ENCODE peak calls at places on chromosomes 6 and 20, in seven cellular contexts. One of them, this sample, is unnamed.

GRCh38 chr6:169568314-169569087 is 133.3 kb downstream of the WDR27 start:
- DNase-seq in PC-3: no peak
- DNase-seq in fibroblast of lung: no peak
- DNase-seq in GM23248: no peak
- DNase-seq in neuronal stem cell: no peak
- DNase-seq in SK-N-SH: no peak
- DNase-seq in trophoblast cell: no peak
- DNase-seq in this sample: no peak

GRCh38 chr20:31829731-31830130 is 10.6 kb downstream of the MYLK2 start:
- DNase-seq in GM23248: no peak
- DNase-seq in trophoblast cell: no peak
- DNase-seq in PC-3: no peak
- DNase-seq in neuronal stem cell: no peak
- DNase-seq in fibroblast of lung: no peak
- DNase-seq in SK-N-SH: no peak
- DNase-seq in this sample: no peak

GRCh38 chr6:12008366-12009179 is 3.5 kb upstream of the HIVEP1 start:
- DNase-seq in fibroblast of lung: peak
- DNase-seq in PC-3: peak
- DNase-seq in GM23248: peak
- DNase-seq in neuronal stem cell: peak
- DNase-seq in SK-N-SH: peak
- DNase-seq in trophoblast cell: peak
- DNase-seq in this sample: peak

GRCh38 chr6:15413558-15414257 is 167.8 kb downstream of the JARID2 start:
- DNase-seq in trophoblast cell: no peak
- DNase-seq in GM23248: no peak
- DNase-seq in SK-N-SH: no peak
- DNase-seq in neuronal stem cell: no peak
- DNase-seq in PC-3: no peak
- DNase-seq in fibroblast of lung: peak
- DNase-seq in this sample: no peak

GRCh38 chr20:49823152-49823847 is 10.7 kb downstream of the SLC9A8 start:
- DNase-seq in neuronal stem cell: no peak
- DNase-seq in GM23248: no peak
- DNase-seq in trophoblast cell: no peak
- DNase-seq in PC-3: no peak
- DNase-seq in fibroblast of lung: no peak
- DNase-seq in SK-N-SH: no peak
- DNase-seq in this sample: no peak

GRCh38 chr20:62609170-62609786 is 33.0 kb upstream of the SLCO4A1 start:
- DNase-seq in trophoblast cell: no peak
- DNase-seq in neuronal stem cell: no peak
- DNase-seq in PC-3: no peak
- DNase-seq in fibroblast of lung: no peak
- DNase-seq in SK-N-SH: no peak
- DNase-seq in GM23248: no peak
- DNase-seq in this sample: no peak

GRCh38 chr6:112665114-112665513 is 318.0 kb downstream of the RFPL4B start:
- DNase-seq in PC-3: peak
- DNase-seq in GM23248: peak
- DNase-seq in trophoblast cell: no peak
- DNase-seq in SK-N-SH: no peak
- DNase-seq in fibroblast of lung: peak
- DNase-seq in neuronal stem cell: no peak
- DNase-seq in this sample: no peak

GRCh38 chr20:362271-363254 is 15.7 kb downstream of the NRSN2 start:
- DNase-seq in fibroblast of lung: peak
- DNase-seq in neuronal stem cell: no peak
- DNase-seq in PC-3: peak
- DNase-seq in SK-N-SH: peak
- DNase-seq in trophoblast cell: peak
- DNase-seq in GM23248: peak
- DNase-seq in this sample: peak

GRCh38 chr6:133886104-133886503 is 2.8 kb upstream of the TCF21 start:
- DNase-seq in neuronal stem cell: no peak
- DNase-seq in fibroblast of lung: no peak
- DNase-seq in GM23248: no peak
- DNase-seq in PC-3: no peak
- DNase-seq in SK-N-SH: no peak
- DNase-seq in trophoblast cell: no peak
- DNase-seq in this sample: no peak

GRCh38 chr6:6891074-6891754 is 216.5 kb upstream of the RREB1 start:
- DNase-seq in SK-N-SH: no peak
- DNase-seq in PC-3: no peak
- DNase-seq in trophoblast cell: peak
- DNase-seq in fibroblast of lung: no peak
- DNase-seq in GM23248: no peak
- DNase-seq in neuronal stem cell: no peak
- DNase-seq in this sample: peak

GRCh38 chr6:135251416-135251815 is 70.3 kb downstream of the MYB start:
- DNase-seq in GM23248: no peak
- DNase-seq in PC-3: no peak
- DNase-seq in SK-N-SH: no peak
- DNase-seq in neuronal stem cell: no peak
- DNase-seq in trophoblast cell: no peak
- DNase-seq in fibroblast of lung: no peak
- DNase-seq in this sample: no peak

GRCh38 chr6:35993150-35993549 is 31.3 kb downstream of the SLC26A8 start:
- DNase-seq in PC-3: no peak
- DNase-seq in SK-N-SH: no peak
- DNase-seq in fibroblast of lung: no peak
- DNase-seq in GM23248: no peak
- DNase-seq in neuronal stem cell: no peak
- DNase-seq in trophoblast cell: no peak
- DNase-seq in this sample: no peak

DNA sequence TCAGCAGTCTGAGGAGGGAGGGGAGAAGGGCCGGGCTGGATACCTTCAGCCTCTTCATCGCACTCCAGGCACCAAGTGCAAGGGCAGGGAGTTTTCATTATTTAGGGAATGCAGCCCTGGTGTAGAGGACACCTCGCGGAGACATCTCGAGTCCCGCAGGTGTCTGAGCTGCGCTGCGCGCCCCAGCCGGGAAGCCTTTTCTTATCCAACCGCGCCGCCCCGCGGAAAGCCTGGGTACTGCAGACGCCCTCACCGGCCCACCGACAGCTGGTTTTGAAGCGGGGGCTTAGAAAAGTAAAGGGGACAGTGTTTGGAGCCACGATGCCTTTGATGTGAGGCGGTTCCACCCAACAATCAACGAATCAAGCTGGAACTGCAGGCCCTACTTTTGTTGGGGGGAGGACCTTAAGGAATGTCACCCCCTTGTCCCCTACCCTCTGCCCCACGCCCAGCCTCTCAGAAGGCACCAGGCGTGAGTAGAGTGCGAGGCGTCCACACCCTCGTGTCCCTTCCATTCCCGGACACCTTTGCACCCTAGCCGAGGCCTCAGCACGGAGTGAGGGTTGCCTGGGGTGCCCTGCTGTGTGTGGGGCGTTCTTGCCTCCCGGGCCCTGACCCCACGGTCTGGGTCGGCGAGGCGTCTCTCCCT is 8.6 kb downstream of the NKX2-2 start:
- DNase-seq in trophoblast cell: peak
- DNase-seq in GM23248: peak
- DNase-seq in SK-N-SH: peak
- DNase-seq in fibroblast of lung: no peak
- DNase-seq in neuronal stem cell: peak
- DNase-seq in PC-3: peak
- DNase-seq in this sample: peak
- H3K4me2 ChIP-seq in trophoblast cell: peak
- H3K4me2 ChIP-seq in GM23248: peak
- H3K4me2 ChIP-seq in SK-N-SH: peak
- H3K4me2 ChIP-seq in fibroblast of lung: peak
- H3K4me2 ChIP-seq in neuronal stem cell: peak
- H3K4me2 ChIP-seq in PC-3: peak
- H3K4me2 ChIP-seq in this sample: peak

GRCh38 chr6:13262302-13263006 is 65.9 kb downstream of the TBC1D7 start:
- DNase-seq in SK-N-SH: no peak
- DNase-seq in trophoblast cell: no peak
- DNase-seq in GM23248: peak
- DNase-seq in fibroblast of lung: no peak
- DNase-seq in PC-3: no peak
- DNase-seq in neuronal stem cell: no peak
- DNase-seq in this sample: no peak
- H3K4me2 ChIP-seq in SK-N-SH: no peak
- H3K4me2 ChIP-seq in trophoblast cell: no peak
- H3K4me2 ChIP-seq in GM23248: no peak
- H3K4me2 ChIP-seq in fibroblast of lung: no peak
- H3K4me2 ChIP-seq in PC-3: no peak
- H3K4me2 ChIP-seq in neuronal stem cell: no peak
- H3K4me2 ChIP-seq in this sample: no peak

GRCh38 chr6:27545271-27546046 is 72.6 kb upstream of the ZNF184 start:
- DNase-seq in neuronal stem cell: no peak
- DNase-seq in SK-N-SH: no peak
- DNase-seq in fibroblast of lung: peak
- DNase-seq in trophoblast cell: peak
- DNase-seq in PC-3: no peak
- DNase-seq in GM23248: peak
- DNase-seq in this sample: peak
- H3K4me2 ChIP-seq in neuronal stem cell: peak
- H3K4me2 ChIP-seq in SK-N-SH: peak
- H3K4me2 ChIP-seq in fibroblast of lung: peak
- H3K4me2 ChIP-seq in trophoblast cell: peak
- H3K4me2 ChIP-seq in PC-3: no peak
- H3K4me2 ChIP-seq in GM23248: peak
- H3K4me2 ChIP-seq in this sample: peak

GRCh38 chr20:11919571-11919970 is 1.9 kb downstream of the BTBD3 start:
- DNase-seq in PC-3: no peak
- DNase-seq in SK-N-SH: no peak
- DNase-seq in GM23248: no peak
- DNase-seq in trophoblast cell: no peak
- DNase-seq in fibroblast of lung: no peak
- DNase-seq in neuronal stem cell: no peak
- DNase-seq in this sample: no peak

GRCh38 chr20:11919046-11919445 is 1.4 kb downstream of the BTBD3 start:
- DNase-seq in neuronal stem cell: no peak
- DNase-seq in trophoblast cell: no peak
- DNase-seq in PC-3: no peak
- DNase-seq in SK-N-SH: no peak
- DNase-seq in GM23248: no peak
- DNase-seq in fibroblast of lung: peak
- DNase-seq in this sample: peak

GRCh38 chr20:11917663-11918062 is at the start of gene BTBD3:
- DNase-seq in fibroblast of lung: peak
- DNase-seq in SK-N-SH: peak
- DNase-seq in PC-3: no peak
- DNase-seq in neuronal stem cell: no peak
- DNase-seq in GM23248: peak
- DNase-seq in trophoblast cell: peak
- DNase-seq in this sample: peak

GRCh38 chr20:11920083-11920482 is 2.4 kb downstream of the BTBD3 start:
- DNase-seq in SK-N-SH: no peak
- DNase-seq in PC-3: no peak
- DNase-seq in neuronal stem cell: no peak
- DNase-seq in GM23248: no peak
- DNase-seq in trophoblast cell: no peak
- DNase-seq in fibroblast of lung: no peak
- DNase-seq in this sample: no peak

GRCh38 chr20:11918280-11918952 is 723 bp downstream of the BTBD3 start:
- DNase-seq in trophoblast cell: no peak
- DNase-seq in SK-N-SH: no peak
- DNase-seq in GM23248: peak
- DNase-seq in neuronal stem cell: no peak
- DNase-seq in fibroblast of lung: no peak
- DNase-seq in PC-3: no peak
- DNase-seq in this sample: no peak
- H3K4me2 ChIP-seq in trophoblast cell: no peak
- H3K4me2 ChIP-seq in SK-N-SH: no peak
- H3K4me2 ChIP-seq in GM23248: peak
- H3K4me2 ChIP-seq in neuronal stem cell: no peak
- H3K4me2 ChIP-seq in fibroblast of lung: peak
- H3K4me2 ChIP-seq in PC-3: no peak
- H3K4me2 ChIP-seq in this sample: peak

GRCh38 chr20:34004790-34005457 is 11.2 kb downstream of the RALY start:
- DNase-seq in SK-N-SH: no peak
- DNase-seq in PC-3: no peak
- DNase-seq in fibroblast of lung: no peak
- DNase-seq in trophoblast cell: no peak
- DNase-seq in neuronal stem cell: no peak
- DNase-seq in GM23248: no peak
- DNase-seq in this sample: no peak

GRCh38 chr20:34004227-34004626 is 10.5 kb downstream of the RALY start:
- DNase-seq in fibroblast of lung: no peak
- DNase-seq in PC-3: no peak
- DNase-seq in SK-N-SH: no peak
- DNase-seq in neuronal stem cell: no peak
- DNase-seq in trophoblast cell: no peak
- DNase-seq in GM23248: no peak
- DNase-seq in this sample: no peak

GRCh38 chr20:33999025-33999629 is 5.4 kb downstream of the RALY start:
- DNase-seq in trophoblast cell: no peak
- DNase-seq in PC-3: no peak
- DNase-seq in neuronal stem cell: no peak
- DNase-seq in fibroblast of lung: no peak
- DNase-seq in GM23248: peak
- DNase-seq in SK-N-SH: no peak
- DNase-seq in this sample: no peak

GRCh38 chr20:34001378-34001777 is 7.7 kb downstream of the RALY start:
- DNase-seq in neuronal stem cell: no peak
- DNase-seq in PC-3: no peak
- DNase-seq in GM23248: no peak
- DNase-seq in trophoblast cell: no peak
- DNase-seq in SK-N-SH: no peak
- DNase-seq in fibroblast of lung: peak
- DNase-seq in this sample: no peak
- H3K4me2 ChIP-seq in neuronal stem cell: no peak
- H3K4me2 ChIP-seq in PC-3: no peak
- H3K4me2 ChIP-seq in GM23248: no peak
- H3K4me2 ChIP-seq in trophoblast cell: no peak
- H3K4me2 ChIP-seq in SK-N-SH: no peak
- H3K4me2 ChIP-seq in fibroblast of lung: peak
- H3K4me2 ChIP-seq in this sample: no peak